ENCODE peak calls at places on chromosomes 3 and 15, in four cellular contexts. B is ovary, H is body of pancreas, Z is left lung. O is an unnamed sample.

GRCh38 chr3:71779674-71780377 is 5.1 kb downstream of the PROK2 start:
- DNase-seq in B (no peak), H (no peak), Z (no peak), O (no peak)

GRCh38 chr3:134449951-134450350 is 35.8 kb downstream of the ANAPC13 start:
- DNase-seq in Z (no peak), B (no peak), H (no peak), O (no peak)

GRCh38 chr3:156525808-156526207 is 29.1 kb downstream of the SSR3 start:
- DNase-seq in H (no peak), Z (no peak), B (no peak), O (no peak)

GRCh38 chr15:86139828-86140227 is 60.2 kb downstream of the AGBL1 start:
- DNase-seq in Z (peak; percentile 60), H (no peak), B (no peak), O (no peak)

GRCh38 chr15:63466378-63467192 is 37.8 kb upstream of the USP3 start:
- DNase-seq in B (no peak), Z (no peak), H (peak; percentile 41), O (no peak)

GRCh38 chr15:85477061-85477460 is 96.7 kb downstream of the AKAP13 start:
- DNase-seq in B (no peak), Z (no peak), H (no peak), O (no peak)

GRCh38 chr3:155065537-155065936 is 14.6 kb upstream of the MME start:
- DNase-seq in H (no peak), B (no peak), Z (no peak), O (no peak)

GRCh38 chr15:85458764-85459163 is 78.4 kb downstream of the AKAP13 start:
- DNase-seq in Z (no peak), B (no peak), H (no peak), O (no peak)

GRCh38 chr3:183085634-183086390 is 13.5 kb downstream of the MCCC1 start:
- DNase-seq in B (no peak), H (peak; percentile 58), Z (peak; percentile 47), O (no peak)

DNA sequence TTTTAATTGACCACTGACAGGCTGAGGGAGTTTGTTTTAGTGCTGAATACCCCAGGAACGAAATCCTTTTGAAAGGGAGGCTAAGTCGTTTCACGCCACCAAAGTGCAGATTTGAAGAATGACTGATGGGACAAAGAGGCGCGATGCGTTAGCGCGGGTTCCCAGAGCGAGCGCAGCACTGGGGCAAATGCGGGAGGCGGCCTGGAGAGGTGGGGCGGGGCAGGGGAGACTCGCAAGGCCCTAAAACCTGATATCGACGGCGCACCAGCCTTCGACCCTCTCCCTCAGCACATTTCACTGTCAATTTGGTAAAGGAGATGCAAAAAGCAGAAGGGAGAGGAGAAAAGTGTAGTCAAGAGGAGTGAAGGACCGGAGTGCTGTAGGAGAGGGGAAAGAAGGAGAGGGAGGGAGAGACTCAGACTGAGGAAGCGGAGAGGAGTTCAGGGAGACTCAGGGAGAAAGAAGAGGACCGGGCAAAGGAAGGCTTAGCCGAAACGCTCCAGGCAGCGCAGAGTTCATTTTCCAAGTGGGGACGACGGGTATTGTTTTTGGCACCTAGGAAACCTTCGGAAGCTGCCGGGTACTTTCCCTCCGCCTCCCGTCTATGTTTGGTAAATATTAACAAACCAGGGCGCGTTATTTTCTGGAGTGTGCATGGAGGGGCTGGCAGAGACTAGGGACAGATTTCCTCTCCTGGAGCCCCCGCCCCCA is 3.8 kb upstream of the FOXB1 start:
- DNase-seq in B (no peak), Z (no peak), H (no peak), O (no peak)
- TF ChIP-seq CTCF in B (no peak), Z (no peak), H (no peak), O (no peak)

GRCh38 chr15:89417206-89417725 is 79.1 kb downstream of the RHCG start:
- DNase-seq in B (no peak), H (no peak), Z (no peak), O (no peak)
- H3K4me3 ChIP-seq in B (no peak overlapping the region), H (no peak overlapping the region), Z (no peak overlapping the region), O (no peak overlapping the region)

GRCh38 chr15:70974004-70974832 is 81.6 kb downstream of the LRRC49 start:
- DNase-seq in H (no peak), B (no peak), Z (no peak), O (peak; percentile 8)
- TF ChIP-seq CTCF in H (peak; percentile 35), B (no peak), Z (no peak), O (no peak)

GRCh38 chr3:106575029-106575428 is 706.2 kb upstream of the CBLB start:
- DNase-seq in Z (no peak), B (no peak), H (no peak), O (no peak)
- H3K4me3 ChIP-seq in Z (no peak overlapping the region), B (no peak overlapping the region), H (no peak overlapping the region), O (no peak overlapping the region)

GRCh38 chr3:42442640-42443039 is 32.2 kb upstream of the LYZL4 start:
- DNase-seq in H (no peak), B (no peak), Z (no peak), O (no peak)
- TF ChIP-seq CTCF in H (no peak), B (no peak), Z (no peak), O (no peak)

GRCh38 chr3:98900265-98901031 is 1.0 kb downstream of the DCBLD2 start:
- DNase-seq in H (no peak), Z (no peak), B (no peak), O (no peak)
- H3K4me3 ChIP-seq in H (peak overlapping the region; percentile 80), Z (peak overlapping the region; percentile 71), B (peak overlapping the region; percentile 99), O (peak overlapping the region; percentile 56)

GRCh38 chr3:48408823-48409281 is 21.0 kb downstream of the PLXNB1 start:
- DNase-seq in Z (peak; percentile 44), B (peak; percentile 15), H (peak; percentile 4), O (no peak)
- TF ChIP-seq CTCF in Z (no peak), B (no peak), H (no peak), O (no peak)

O was measured in mucosa of descending colon.